ENCODE peak calls at places on chromosomes 13 and 19, in five cellular contexts. P is cardiac muscle cell, N is dorsolateral prefrontal cortex, G is cardiac fibroblast, T is WTC11. Y is an unnamed sample.

GRCh38 chr19:48292798-48293197 is 22.9 kb downstream of the ZNF114 start:
- DNase-seq in P (no peak), N (no peak), G (peak), T (no peak), Y (no peak)

GRCh38 chr19:31054430-31054829 is 294.8 kb downstream of the TSHZ3 start:
- DNase-seq in P (peak), N (no peak), G (peak), T (peak), Y (no peak)

GRCh38 chr13:31860002-31860401 is 120.7 kb downstream of the RXFP2 start:
- DNase-seq in P (no peak), N (no peak), G (no peak), T (no peak), Y (no peak)

GRCh38 chr19:4513248-4513647 is 5.0 kb downstream of the PLIN4 start:
- DNase-seq in P (no peak), N (no peak), G (no peak), T (no peak), Y (no peak)

GRCh38 chr13:91132786-91133185 is 214.7 kb upstream of the MIR17HG start:
- DNase-seq in P (no peak), N (no peak), G (peak), T (no peak), Y (no peak)

GRCh38 chr13:36998624-36999041 is 507 bp downstream of the ALG5 start:
- DNase-seq in P (peak), N (no peak), G (no peak), T (peak), Y (peak)

GRCh38 chr13:33611016-33611805 is 206.7 kb upstream of the RFC3 start:
- DNase-seq in P (no peak), N (peak), G (peak), T (no peak), Y (peak)

GRCh38 chr13:31913459-31913858 is 118.1 kb upstream of the FRY start:
- DNase-seq in P (no peak), N (no peak), G (peak), T (no peak), Y (no peak)

GRCh38 chr19:42078058-42078457 is 2.1 kb downstream of the ZNF574 start:
- DNase-seq in P (no peak), N (no peak), G (no peak), T (no peak), Y (no peak)

GRCh38 chr13:33678906-33679657 is 138.9 kb upstream of the RFC3 start:
- DNase-seq in P (no peak), N (peak), G (peak), T (no peak), Y (peak)

GRCh38 chr19:2550431-2551171 is 74.7 kb downstream of the GADD45B start:
- DNase-seq in P (no peak), N (peak), G (no peak), T (no peak), Y (no peak)

GRCh38 chr13:35388979-35389378 is 87.5 kb downstream of the MAB21L1 start:
- DNase-seq in P (no peak), N (no peak), G (peak), T (no peak), Y (no peak)

GRCh38 chr19:1245884-1246816 is 2.2 kb upstream of the MIDN start:
- DNase-seq in P (peak), N (no peak), G (no peak), T (peak), Y (no peak)

GRCh38 chr19:1247747-1248453 is 483 bp upstream of the MIDN start:
- DNase-seq in P (no peak), N (no peak), G (peak), T (peak), Y (no peak)

GRCh38 chr19:1243768-1244692 is 2.5 kb downstream of the ATP5F1D start:
- DNase-seq in P (peak), N (peak), G (peak), T (peak), Y (peak)

GRCh38 chr19:1245468-1245867 is 2.9 kb upstream of the MIDN start:
- DNase-seq in P (no peak), N (no peak), G (no peak), T (no peak), Y (no peak)

GRCh38 chr19:1244693-1245451 is 3.3 kb downstream of the ATP5F1D start:
- DNase-seq in P (no peak), N (no peak), G (no peak), T (no peak), Y (no peak)
- TF ChIP-seq CTCF in P (no peak), N (peak), G (no peak), T (no peak), Y (no peak)

GRCh38 chr19:23002690-23003422 is at the start of gene ZNF728:
- DNase-seq in P (no peak), N (peak), G (no peak), T (no peak), Y (no peak)
- TF ChIP-seq CTCF in P (no peak), N (no peak), G (no peak), T (no peak), Y (no peak)

GRCh38 chr19:51926784-51927741 is at the start of gene ZNF613:
- DNase-seq in P (peak), N (peak), G (peak), T (peak), Y (peak)

GRCh38 chr19:51927859-51928258 is 587 bp downstream of the ZNF613 start:
- DNase-seq in P (no peak), N (no peak), G (no peak), T (no peak), Y (no peak)

GRCh38 chr19:51926426-51926783 is 867 bp upstream of the ZNF613 start:
- DNase-seq in P (no peak), N (no peak), G (no peak), T (no peak), Y (no peak)

GRCh38 chr19:51931921-51932320 is 4.6 kb downstream of the ZNF613 start:
- DNase-seq in P (no peak), N (no peak), G (no peak), T (no peak), Y (no peak)
- TF ChIP-seq CTCF in P (no peak), N (no peak), G (no peak), T (no peak), Y (no peak)

GRCh38 chr13:80591978-80592377 is 251.1 kb upstream of the SPRY2 start:
- DNase-seq in P (no peak), N (no peak), G (no peak), T (no peak), Y (no peak)
- TF ChIP-seq CTCF in P (no peak), N (no peak), G (no peak), T (no peak), Y (no peak)

DNA sequence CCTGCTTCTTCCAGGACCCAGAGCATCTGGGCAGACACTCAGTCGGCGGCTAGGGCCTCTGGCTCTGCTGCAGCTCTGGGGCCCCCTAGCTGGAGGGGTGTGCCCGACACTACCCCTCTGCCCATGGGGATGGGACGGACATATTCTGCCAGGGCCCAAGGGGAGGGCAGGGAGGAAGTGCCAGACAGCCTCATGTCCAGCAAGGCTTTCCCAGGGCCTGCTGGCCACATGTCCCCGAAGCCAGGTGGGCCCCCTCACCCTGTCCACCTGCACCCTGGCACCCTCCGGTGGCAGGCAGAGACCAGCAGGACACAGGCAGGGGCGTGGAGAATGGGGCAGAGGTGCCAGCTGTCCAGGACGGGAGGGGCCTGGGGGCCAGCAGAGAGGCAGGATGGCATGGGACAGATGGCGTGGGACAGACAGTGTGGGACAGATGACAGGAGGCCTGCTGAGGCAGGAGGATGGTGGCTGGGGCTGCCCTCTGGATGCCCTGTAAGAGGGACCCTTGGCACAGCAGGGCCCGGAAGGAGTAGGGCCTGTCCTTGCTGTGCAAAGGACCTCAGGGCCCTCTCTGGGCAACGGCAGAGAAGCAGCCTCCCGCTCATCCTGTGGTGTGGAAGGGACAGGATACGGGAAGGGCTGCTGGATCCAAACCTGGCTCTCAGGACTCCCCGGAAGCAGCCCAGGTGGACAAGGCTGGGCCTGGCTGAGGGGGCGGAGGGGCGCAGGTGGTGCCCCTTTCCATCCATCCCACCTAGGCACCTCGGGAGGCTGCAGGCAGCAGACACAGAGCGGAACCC is 29.1 kb downstream of the CEBPG start:
- DNase-seq in P (no peak), N (peak), G (no peak), T (no peak), Y (no peak)
- TF ChIP-seq CTCF in P (no peak), N (no peak), G (no peak), T (no peak), Y (no peak)

DNA sequence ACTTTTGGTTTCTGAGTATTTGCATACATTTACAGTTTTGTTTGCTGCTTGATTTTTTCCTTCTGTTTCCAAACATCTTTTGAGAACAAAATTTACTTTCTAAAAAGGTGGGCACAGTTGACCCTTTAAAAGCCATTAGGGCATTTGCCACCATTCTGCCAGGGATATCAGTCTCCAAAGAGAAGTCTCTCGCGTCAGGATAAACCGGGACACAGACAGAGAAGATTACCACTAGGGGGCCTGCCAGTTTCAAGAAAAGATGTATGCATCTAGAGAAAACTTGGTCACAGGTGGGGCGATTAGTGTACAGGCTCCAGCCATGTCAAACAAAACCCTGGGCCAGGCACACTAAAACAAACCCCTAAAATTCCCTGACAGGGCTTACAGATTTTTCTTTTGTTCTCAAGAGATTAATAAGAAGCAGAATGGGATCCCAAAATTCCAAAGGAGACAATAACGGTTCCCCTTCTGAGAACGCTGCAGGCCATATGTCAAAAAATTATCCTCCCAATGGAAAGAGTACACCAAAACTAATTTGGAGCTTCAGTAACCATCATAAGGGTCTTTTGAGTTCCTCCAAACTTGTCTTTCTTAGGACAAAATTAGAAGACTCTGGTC is 10.7 kb upstream of the PABPC3 start:
- DNase-seq in P (peak), N (peak), G (peak), T (peak), Y (peak)
- TF ChIP-seq CTCF in P (peak), N (peak), G (peak), T (peak), Y (peak)

GRCh38 chr13:57612568-57612967 is 19.0 kb upstream of the PCDH17 start:
- DNase-seq in P (no peak), N (no peak), G (no peak), T (no peak), Y (no peak)
- TF ChIP-seq CTCF in P (no peak), N (no peak), G (no peak), T (no peak), Y (no peak)

GRCh38 chr13:45365558-45365885 is 24.5 kb upstream of the TPT1 start:
- DNase-seq in P (no peak), N (no peak), G (no peak), T (no peak), Y (no peak)

GRCh38 chr13:45361596-45362206 is 20.7 kb upstream of the TPT1 start:
- DNase-seq in P (no peak), N (no peak), G (no peak), T (no peak), Y (no peak)

GRCh38 chr13:45367358-45367757 is 26.4 kb upstream of the TPT1 start:
- DNase-seq in P (no peak), N (peak), G (peak), T (no peak), Y (no peak)

GRCh38 chr13:45364876-45365557 is 24.0 kb upstream of the TPT1 start:
- DNase-seq in P (no peak), N (no peak), G (no peak), T (no peak), Y (no peak)

GRCh38 chr13:45362939-45363338 is 22.0 kb upstream of the TPT1 start:
- DNase-seq in P (no peak), N (no peak), G (no peak), T (peak), Y (no peak)
- TF ChIP-seq CTCF in P (no peak), N (no peak), G (no peak), T (peak), Y (no peak)